ENCODE peak calls at places on chromosomes 16 and 17, in seven cellular contexts. N is left lung, V is pancreas, U is cardiac fibroblast, H is neural crest cell, Z is sigmoid colon, A is astrocyte of the spinal cord. G is an unnamed sample.

GRCh38 chr16:89823087-89823823 is 5.0 kb upstream of the SPIRE2 start:
- DNase-seq in N (peak; percentile 32), V (no peak), U (no peak), H (no peak), Z (no peak), A (no peak), G (no peak)

GRCh38 chr16:21667575-21667974 is 3.8 kb downstream of the OTOA start:
- DNase-seq in N (no peak), V (no peak), U (no peak), H (no peak), Z (no peak), A (no peak), G (no peak)

GRCh38 chr16:83137326-83137770 is 510.6 kb downstream of the CDH13 start:
- DNase-seq in N (no peak), V (no peak), U (peak; percentile 77), H (peak; percentile 23), Z (no peak), A (peak; percentile 87), G (peak; percentile 43)

GRCh38 chr16:2090819-2091721 is 43.3 kb downstream of the TSC2 start:
- DNase-seq in N (peak; percentile 92), V (peak; percentile 92), U (peak; percentile 25), H (peak; percentile 72), Z (no peak), A (peak; percentile 46), G (no peak)

GRCh38 chr17:57940653-57941329 is 14.4 kb downstream of the CUEDC1 start:
- DNase-seq in N (no peak), V (peak; percentile 29), U (no peak), H (no peak), Z (peak; percentile 92), A (no peak), G (no peak)

GRCh38 chr16:5062790-5063765 is 2.7 kb downstream of the C16orf89 start:
- DNase-seq in N (no peak), V (no peak), U (no peak), H (no peak), Z (peak; percentile 50), A (no peak), G (no peak)

GRCh38 chr16:18936727-18937340 is 10.6 kb upstream of the SMG1 start:
- DNase-seq in N (no peak), V (no peak), U (no peak), H (no peak), Z (no peak), A (no peak), G (no peak)

GRCh38 chr17:71184716-71185115 is 936.1 kb upstream of the SOX9 start:
- DNase-seq in N (no peak), V (no peak), U (no peak), H (no peak), Z (peak; percentile 64), A (no peak), G (no peak)

GRCh38 chr16:66188786-66189725 is 177.4 kb upstream of the CDH5 start:
- DNase-seq in N (no peak), V (no peak), U (peak; percentile 54), H (no peak), Z (no peak), A (peak; percentile 79), G (no peak)

GRCh38 chr17:29617125-29617480 is 5.6 kb downstream of the CORO6 start:
- DNase-seq in N (peak; percentile 95), V (peak; percentile 64), U (peak; percentile 65), H (peak; percentile 80), Z (peak; percentile 89), A (peak; percentile 67), G (peak; percentile 88)

GRCh38 chr17:31085563-31085962 is 9.2 kb upstream of the NF1 start:
- DNase-seq in N (no peak), V (no peak), U (peak; percentile 75), H (no peak), Z (no peak), A (peak; percentile 49), G (no peak)

GRCh38 chr17:50362661-50363060 is 10.3 kb downstream of the MRPL27 start:
- DNase-seq in N (no peak), V (no peak), U (no peak), H (no peak), Z (no peak), A (no peak), G (no peak)

GRCh38 chr17:57004944-57005579 is 27.1 kb downstream of the SCPEP1 start:
- DNase-seq in N (no peak), V (no peak), U (no peak), H (no peak), Z (no peak), A (no peak), G (no peak)

GRCh38 chr17:58710948-58711552 is 18.6 kb downstream of the RAD51C start:
- DNase-seq in N (no peak), V (no peak), U (peak; percentile 83), H (peak; percentile 54), Z (no peak), A (peak; percentile 74), G (no peak)

GRCh38 chr17:7281953-7282751 is 634 bp downstream of the SLC2A4 start:
- DNase-seq in N (no peak), V (no peak), U (no peak), H (peak; percentile 22), Z (peak; percentile 87), A (no peak), G (no peak)

GRCh38 chr16:50841081-50841886 is 99.4 kb downstream of the CYLD start:
- DNase-seq in N (no peak), V (no peak), U (no peak), H (no peak), Z (no peak), A (no peak), G (no peak)

GRCh38 chr17:75864448-75864871 is 9.3 kb upstream of the WBP2 start:
- DNase-seq in N (no peak), V (no peak), U (peak; percentile 88), H (no peak), Z (peak; percentile 94), A (peak; percentile 91), G (peak; percentile 49)

GRCh38 chr16:47967374-47967773 is 188.4 kb downstream of the ABCC12 start:
- DNase-seq in N (no peak), V (no peak), U (no peak), H (no peak), Z (no peak), A (no peak), G (no peak)

GRCh38 chr17:41048441-41048840 is 1.3 kb upstream of the KRTAP2-1 start:
- DNase-seq in N (no peak), V (no peak), U (peak; percentile 57), H (no peak), Z (no peak), A (peak; percentile 41), G (no peak)

GRCh38 chr16:52435573-52435972 is 111.4 kb downstream of the TOX3 start:
- DNase-seq in N (no peak), V (no peak), U (no peak), H (no peak), Z (no peak), A (no peak), G (no peak)

GRCh38 chr16:66376577-66377326 is 10.3 kb downstream of the CDH5 start:
- DNase-seq in N (no peak), V (no peak), U (peak; percentile 21), H (no peak), Z (no peak), A (no peak), G (no peak)

GRCh38 chr16:2874584-2875362 is 8.2 kb upstream of the FLYWCH2 start:
- DNase-seq in N (peak; percentile 96), V (peak; percentile 71), U (peak; percentile 79), H (peak; percentile 61), Z (peak; percentile 91), A (peak; percentile 56), G (peak; percentile 60)

GRCh38 chr17:45574376-45574775 is 83.9 kb upstream of the PLEKHM1 start:
- DNase-seq in N (no peak), V (no peak), U (peak; percentile 75), H (no peak), Z (no peak), A (peak; percentile 12), G (no peak)

DNA sequence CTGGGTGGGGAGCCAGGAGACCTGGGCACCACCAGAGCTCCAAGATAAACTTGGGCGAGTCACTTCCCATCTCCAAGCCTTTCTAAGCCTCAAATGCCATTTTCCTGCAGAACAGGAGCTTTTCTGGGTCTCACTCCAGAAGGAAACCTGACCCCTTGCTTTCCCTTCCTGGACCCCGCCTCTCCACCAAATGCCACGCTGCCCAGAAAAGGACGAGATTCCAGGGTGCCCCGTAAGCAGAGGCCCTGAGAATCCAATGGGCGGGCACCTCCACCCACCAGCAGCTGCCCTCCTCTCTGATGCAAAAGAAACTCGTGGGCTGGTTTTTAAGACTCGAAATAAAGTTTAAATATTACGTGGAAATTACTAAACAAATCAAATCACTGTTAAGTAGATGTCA is 31.3 kb downstream of the ZNF423 start:
- DNase-seq in N (no peak), V (no peak), U (no peak), H (no peak), Z (no peak), A (no peak), G (no peak)
- TF ChIP-seq CTCF in N (no peak), V (no peak), U (no peak), H (no peak), Z (no peak), A (no peak), G (no peak)

DNA sequence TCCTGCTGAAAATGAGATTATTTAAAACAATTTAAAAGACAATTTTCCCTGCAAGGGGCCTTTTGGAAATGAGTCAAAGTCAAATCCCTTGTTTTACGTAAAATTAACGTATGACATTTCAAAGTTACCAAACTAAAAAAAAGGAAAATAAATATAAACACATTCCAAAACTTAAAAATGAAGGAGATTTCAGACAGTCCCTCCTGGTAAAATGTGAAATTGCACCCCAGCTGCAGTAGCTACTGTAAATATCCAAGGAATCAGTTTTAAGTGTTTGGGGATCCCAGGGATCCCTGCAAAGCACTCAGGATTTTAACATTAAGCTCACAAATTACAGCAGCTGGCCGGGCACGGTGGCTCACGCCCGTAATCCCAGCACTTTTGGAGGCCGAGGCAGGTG is 63.3 kb downstream of the NXN start:
- DNase-seq in N (no peak), V (no peak), U (no peak), H (no peak), Z (no peak), A (no peak), G (no peak)
- TF ChIP-seq CTCF in N (no peak), V (no peak), U (no peak), H (peak; percentile 40), Z (no peak), A (peak; percentile 13), G (no peak)

DNA sequence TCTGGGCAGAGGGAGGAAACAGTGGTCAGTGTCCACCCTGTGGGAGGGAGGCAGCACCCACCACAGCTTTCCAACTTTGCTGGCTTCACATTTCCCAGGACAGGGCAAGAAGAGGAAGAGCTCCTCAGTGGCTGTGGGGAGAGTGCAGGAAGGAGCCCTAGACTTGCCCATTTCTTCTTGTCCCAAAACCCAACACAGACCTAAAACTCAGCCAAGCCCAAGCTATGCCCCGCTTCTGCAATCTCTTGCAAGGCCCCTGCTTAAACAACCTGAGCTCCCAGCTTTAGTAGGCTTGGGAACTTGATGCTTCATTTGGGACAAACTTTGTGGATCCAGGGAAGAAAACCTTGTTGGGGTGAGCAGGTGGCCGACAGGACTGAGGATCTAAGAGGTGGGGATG is 173.8 kb downstream of the LGALS9B start:
- DNase-seq in N (no peak), V (no peak), U (no peak), H (no peak), Z (no peak), A (no peak), G (no peak)
- TF ChIP-seq CTCF in N (no peak), V (no peak), U (no peak), H (no peak), Z (no peak), A (no peak), G (no peak)

DNA sequence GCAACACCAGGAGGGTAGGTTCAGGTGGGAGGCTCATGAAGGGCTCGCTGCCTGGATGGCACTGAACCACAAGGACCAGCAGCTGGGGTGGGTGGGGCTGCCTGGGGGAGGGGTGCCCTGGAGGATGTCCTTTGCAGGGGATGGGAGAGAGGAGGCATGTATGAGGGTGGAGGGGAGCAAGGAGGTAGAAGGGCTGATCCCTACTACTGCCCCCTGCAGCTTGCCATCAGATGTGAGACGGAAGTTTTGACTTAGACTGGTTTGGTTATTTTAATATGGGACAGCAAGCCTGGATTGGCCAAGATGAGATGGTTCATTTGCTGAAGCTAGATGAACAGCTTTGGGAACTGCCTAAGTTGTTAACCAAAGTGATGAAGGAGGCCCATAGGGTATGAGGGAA is 115.9 kb downstream of the SEC14L1 start:
- DNase-seq in N (no peak), V (no peak), U (no peak), H (no peak), Z (no peak), A (no peak), G (no peak)
- TF ChIP-seq CTCF in N (no peak), V (no peak), U (no peak), H (no peak), Z (no peak), A (no peak), G (no peak)

G was measured in natural killer cell.